ENCODE peak calls at places on chromosomes 16 and 17, in nine cellular contexts. H is chondrocyte, N is left lung, W is cardiac fibroblast, B is gastrocnemius medialis, C is HL-60, M is HFFc6, V is heart right ventricle, R is lower leg skin. F is an unnamed sample.

GRCh38 chr16:85258166-85258565 is 145.9 kb upstream of the CIBAR2 start:
- DNase-seq in C (no peak), W (no peak), R (no peak), B (no peak), H (no peak), M (no peak), N (no peak), V (no peak), F (no peak)

GRCh38 chr17:58823051-58823525 is 67.4 kb downstream of the PPM1E start:
- DNase-seq in W (no peak), R (no peak), V (no peak), B (no peak), M (no peak), N (no peak), C (no peak), H (no peak), F (no peak)

GRCh38 chr16:23509763-23510153 is 536 bp downstream of the GGA2 start:
- DNase-seq in R (no peak), M (peak; percentile 18), B (peak; percentile 38), N (no peak), W (peak; percentile 19), V (peak; percentile 37), C (no peak), H (no peak), F (no peak)

GRCh38 chr17:61460796-61461585 is 8.8 kb downstream of the TBX4 start:
- DNase-seq in W (no peak), V (no peak), B (no peak), H (no peak), N (no peak), M (no peak), C (no peak), R (no peak), F (no peak)

GRCh38 chr17:60381958-60382357 is 10.0 kb downstream of the USP32 start:
- DNase-seq in W (no peak), H (no peak), V (no peak), M (no peak), R (no peak), N (no peak), C (no peak), B (no peak), F (no peak)

GRCh38 chr16:70770968-70771552 is 29.9 kb downstream of the VAC14 start:
- DNase-seq in M (peak; percentile 57), R (peak; percentile 93), V (peak; percentile 47), W (peak; percentile 64), H (peak; percentile 40), C (peak; percentile 56), N (peak; percentile 79), B (peak; percentile 75), F (peak; percentile 76)

GRCh38 chr16:3070608-3071111 is 5.2 kb downstream of the IL32 start:
- DNase-seq in H (no peak), N (no peak), B (no peak), M (no peak), W (no peak), R (no peak), C (no peak), V (no peak), F (no peak)

GRCh38 chr17:75152971-75153853 is 1.1 kb downstream of the JPT1 start:
- DNase-seq in B (no peak), V (peak; percentile 17), R (no peak), M (peak; percentile 25), W (peak; percentile 25), H (peak; percentile 58), C (peak; percentile 71), N (no peak), F (peak; percentile 71)

GRCh38 chr17:55731586-55732250 is 9.1 kb upstream of the TMEM100 start:
- DNase-seq in M (no peak), W (peak; percentile 75), H (no peak), N (no peak), B (peak; percentile 72), C (no peak), V (peak; percentile 78), R (peak; percentile 92), F (no peak)

GRCh38 chr17:80101946-80102706 is 745 bp downstream of the GAA start:
- DNase-seq in V (no peak), M (peak; percentile 17), B (no peak), H (no peak), W (peak; percentile 11), C (peak; percentile 42), R (peak; percentile 83), N (peak; percentile 80), F (peak; percentile 8)

GRCh38 chr16:66515543-66516171 is 34.3 kb downstream of the TK2 start:
- DNase-seq in H (no peak), N (peak; percentile 69), V (no peak), C (peak; percentile 66), W (peak; percentile 88), B (no peak), M (peak; percentile 76), R (peak; percentile 86), F (peak; percentile 55)

GRCh38 chr16:10520869-10521578 is 59.4 kb downstream of the EMP2 start:
- DNase-seq in V (no peak), R (no peak), W (no peak), N (no peak), C (no peak), B (no peak), H (no peak), M (no peak), F (no peak)

GRCh38 chr17:75344664-75345063 is 55.4 kb upstream of the SLC25A19 start:
- DNase-seq in W (no peak), V (no peak), H (no peak), C (peak; percentile 45), B (no peak), M (no peak), R (no peak), N (no peak), F (no peak)

GRCh38 chr16:17160285-17160854 is 310.4 kb downstream of the XYLT1 start:
- DNase-seq in H (no peak), W (no peak), M (no peak), B (no peak), V (no peak), C (no peak), R (no peak), N (no peak), F (no peak)

GRCh38 chr16:28292731-28293588 is 635 bp downstream of the SBK1 start:
- DNase-seq in B (no peak), H (no peak), W (no peak), V (no peak), N (no peak), R (no peak), C (no peak), M (no peak), F (no peak)

DNA sequence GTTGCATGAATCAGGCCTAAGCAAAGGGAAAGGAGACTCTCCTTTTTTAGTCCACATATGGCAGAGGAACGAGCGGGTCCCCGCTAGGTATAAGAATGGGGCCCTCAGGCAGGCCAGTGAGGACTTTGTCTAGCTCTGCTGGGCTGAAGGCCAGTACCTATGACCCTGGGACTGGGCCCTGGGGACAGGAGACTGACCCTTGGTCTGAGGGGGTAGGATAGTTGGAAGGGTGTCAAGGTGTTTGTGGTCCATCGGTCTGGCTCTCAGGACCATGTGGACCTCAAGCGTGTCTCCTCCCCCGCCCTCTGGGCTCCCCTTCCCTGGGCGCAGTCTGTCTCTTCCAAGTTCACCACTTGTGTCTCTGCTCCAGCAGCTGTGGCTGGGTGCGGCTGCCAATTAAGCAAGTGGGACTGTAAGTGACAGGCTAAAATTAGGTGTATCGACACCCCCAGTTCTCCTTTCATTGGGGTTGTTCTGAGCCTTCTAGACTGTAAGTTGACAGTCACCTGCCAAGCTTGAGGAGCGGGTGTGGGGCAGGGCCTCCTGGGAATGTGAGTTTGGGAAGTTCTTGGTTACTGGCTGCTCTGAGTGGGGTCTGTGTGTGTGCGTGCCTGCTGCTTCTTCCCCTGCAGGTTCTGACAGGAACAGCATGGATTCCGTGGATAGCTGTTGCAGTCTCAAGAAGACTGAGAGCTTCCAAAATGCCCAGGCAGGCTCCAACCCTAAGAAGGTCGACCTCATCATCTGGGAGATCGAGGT is 24.5 kb downstream of the AKAP1 start:
- DNase-seq in C (no peak), V (peak; percentile 58), M (no peak), B (peak; percentile 90), H (no peak), W (no peak), R (no peak), N (no peak), F (no peak)
- TF ChIP-seq CTCF in C (no peak), V (peak; percentile 38), M (peak; percentile 29), B (peak; percentile 54), H (peak; percentile 27), W (peak; percentile 17), R (no peak), N (no peak), F (no peak)

GRCh38 chr17:63446218-63446980 is at the start of gene CYB561:
- DNase-seq in N (peak; percentile 93), W (peak; percentile 74), V (peak; percentile 59), C (peak; percentile 43), H (no peak), M (no peak), R (peak; percentile 95), B (peak; percentile 35), F (peak; percentile 85)
- TF ChIP-seq CTCF in N (no peak), W (no peak), V (peak; percentile 50), C (no peak), H (peak; percentile 44), M (peak; percentile 20), R (no peak), B (no peak), F (peak; percentile 32)

DNA sequence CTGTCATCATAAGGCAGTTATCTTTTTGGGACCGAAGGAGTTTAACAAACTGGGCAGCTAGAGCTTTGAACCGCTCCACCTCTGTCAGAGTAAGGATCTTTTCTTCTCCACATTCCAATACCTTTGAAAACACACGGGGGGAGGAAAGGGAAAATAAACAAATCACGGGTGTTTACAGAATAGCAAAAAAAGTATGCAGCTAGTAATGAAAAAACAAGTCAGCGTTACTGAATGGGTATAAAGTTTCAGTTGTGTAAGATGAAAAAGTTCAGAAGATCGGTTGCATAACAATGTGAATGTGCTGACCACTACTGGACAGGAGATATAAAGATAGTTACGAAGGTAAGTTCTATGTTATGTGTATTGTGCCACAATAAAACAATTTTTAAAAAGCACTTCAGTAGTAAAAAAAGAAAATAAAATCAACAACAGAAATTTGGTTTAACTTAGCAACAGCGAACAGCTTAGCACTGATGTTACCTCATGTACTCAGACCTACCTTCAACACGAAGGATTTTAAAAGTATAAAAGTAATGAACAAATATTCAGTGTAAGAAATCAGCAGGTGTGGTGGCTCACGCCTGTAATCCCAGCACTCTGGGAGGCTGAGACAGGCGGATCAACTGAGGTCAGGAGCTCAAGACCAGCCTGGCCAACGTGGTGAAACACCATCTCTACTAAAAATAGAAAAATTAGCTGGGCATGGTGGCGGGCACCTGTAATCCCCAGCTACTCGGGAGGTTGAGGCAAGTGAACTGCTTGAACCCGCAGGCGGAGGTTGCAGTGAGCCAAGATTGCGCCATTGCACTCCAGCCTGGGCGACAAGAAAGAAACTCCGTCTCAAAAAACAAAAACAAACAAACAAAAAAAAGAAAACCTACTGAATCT is 34.3 kb downstream of the MARF1 start:
- DNase-seq in H (no peak), M (no peak), B (no peak), R (no peak), C (no peak), W (peak; percentile 15), V (no peak), N (peak; percentile 20), F (peak; percentile 34)
- TF ChIP-seq CTCF in H (peak; percentile 43), M (no peak), B (no peak), R (no peak), C (no peak), W (no peak), V (no peak), N (no peak), F (no peak)

DNA sequence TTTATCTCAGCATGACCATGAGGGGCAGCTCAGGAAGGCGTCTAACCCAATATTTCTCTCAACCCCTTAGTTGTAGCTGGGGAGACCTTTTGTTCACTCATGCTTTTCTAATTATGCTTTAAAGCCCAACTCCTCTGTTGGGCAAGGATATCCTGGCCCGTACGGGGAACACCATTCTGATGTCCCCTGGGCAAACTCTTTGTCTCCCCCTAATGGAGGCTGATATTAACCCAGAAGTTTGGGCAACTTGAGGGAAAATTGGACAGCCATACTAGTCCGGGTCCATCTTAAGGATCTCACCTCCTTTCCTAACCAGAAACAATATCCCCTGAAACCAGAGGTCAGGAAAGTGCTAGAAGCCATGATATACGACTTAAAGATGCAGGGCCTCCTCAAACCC is 143.7 kb upstream of the COX10 start:
- DNase-seq in R (no peak), V (no peak), W (no peak), C (no peak), B (no peak), M (no peak), H (no peak), N (no peak), F (peak; percentile 31)
- TF ChIP-seq CTCF in R (no peak), V (peak; percentile 6), W (no peak), C (no peak), B (no peak), M (peak; percentile 47), H (peak; percentile 31), N (no peak), F (peak; percentile 14)

F was measured in MCF 10A.